ENCODE peak calls at places on chromosomes 6 and 20, in ten cellular contexts. One of them, this sample, is unnamed.

GRCh38 chr20:50309280-50309763 is 118.7 kb downstream of the CEBPB start:
- DNase-seq in endothelial cell of umbilical vein: no peak
- DNase-seq in GM12865: no peak
- DNase-seq in GM13976: no peak
- DNase-seq in astrocyte of the cerebellum: no peak
- DNase-seq in foreskin fibroblast: no peak
- DNase-seq in tibial nerve: no peak
- DNase-seq in cardiac muscle cell: peak
- DNase-seq in prostate gland: peak
- DNase-seq in body of pancreas: no peak
- DNase-seq in this sample: no peak

GRCh38 chr6:137076277-137077068 is 31.7 kb upstream of the IL20RA start:
- DNase-seq in cardiac muscle cell: peak
- DNase-seq in astrocyte of the cerebellum: peak
- DNase-seq in tibial nerve: peak
- DNase-seq in GM12865: peak
- DNase-seq in endothelial cell of umbilical vein: peak
- DNase-seq in prostate gland: peak
- DNase-seq in body of pancreas: peak
- DNase-seq in GM13976: peak
- DNase-seq in foreskin fibroblast: peak
- DNase-seq in this sample: peak

GRCh38 chr6:35259946-35260626 is 551 bp downstream of the ZNF76 start:
- DNase-seq in GM13976: peak
- DNase-seq in tibial nerve: peak
- DNase-seq in GM12865: peak
- DNase-seq in prostate gland: peak
- DNase-seq in cardiac muscle cell: peak
- DNase-seq in endothelial cell of umbilical vein: no peak
- DNase-seq in foreskin fibroblast: no peak
- DNase-seq in body of pancreas: peak
- DNase-seq in astrocyte of the cerebellum: no peak
- DNase-seq in this sample: no peak

GRCh38 chr20:8291873-8292272 is 159.8 kb downstream of the PLCB1 start:
- DNase-seq in endothelial cell of umbilical vein: no peak
- DNase-seq in body of pancreas: no peak
- DNase-seq in GM12865: no peak
- DNase-seq in foreskin fibroblast: peak
- DNase-seq in GM13976: no peak
- DNase-seq in cardiac muscle cell: peak
- DNase-seq in astrocyte of the cerebellum: peak
- DNase-seq in tibial nerve: no peak
- DNase-seq in prostate gland: no peak
- DNase-seq in this sample: no peak

GRCh38 chr6:41636803-41637178 is 1.5 kb upstream of the MDFI start:
- DNase-seq in body of pancreas: peak
- DNase-seq in foreskin fibroblast: no peak
- DNase-seq in tibial nerve: no peak
- DNase-seq in endothelial cell of umbilical vein: peak
- DNase-seq in cardiac muscle cell: peak
- DNase-seq in prostate gland: peak
- DNase-seq in GM13976: no peak
- DNase-seq in astrocyte of the cerebellum: no peak
- DNase-seq in GM12865: no peak
- DNase-seq in this sample: no peak

GRCh38 chr6:132661906-132662305 is 2.9 kb upstream of the TAAR1 start:
- DNase-seq in tibial nerve: no peak
- DNase-seq in foreskin fibroblast: no peak
- DNase-seq in body of pancreas: no peak
- DNase-seq in cardiac muscle cell: no peak
- DNase-seq in GM13976: no peak
- DNase-seq in endothelial cell of umbilical vein: no peak
- DNase-seq in prostate gland: no peak
- DNase-seq in GM12865: no peak
- DNase-seq in astrocyte of the cerebellum: no peak
- DNase-seq in this sample: no peak

GRCh38 chr6:32203435-32204267 is 11.2 kb upstream of the GPSM3 start:
- DNase-seq in astrocyte of the cerebellum: no peak
- DNase-seq in body of pancreas: no peak
- DNase-seq in cardiac muscle cell: no peak
- DNase-seq in endothelial cell of umbilical vein: no peak
- DNase-seq in prostate gland: no peak
- DNase-seq in tibial nerve: no peak
- DNase-seq in foreskin fibroblast: no peak
- DNase-seq in GM12865: no peak
- DNase-seq in GM13976: no peak
- DNase-seq in this sample: no peak

GRCh38 chr20:60210779-60211617 is 252.8 kb downstream of the CDH26 start:
- DNase-seq in body of pancreas: peak
- DNase-seq in tibial nerve: peak
- DNase-seq in prostate gland: peak
- DNase-seq in GM13976: peak
- DNase-seq in astrocyte of the cerebellum: peak
- DNase-seq in endothelial cell of umbilical vein: no peak
- DNase-seq in foreskin fibroblast: peak
- DNase-seq in GM12865: peak
- DNase-seq in cardiac muscle cell: peak
- DNase-seq in this sample: peak

GRCh38 chr20:38061109-38061508 is 27.6 kb downstream of the RPRD1B start:
- DNase-seq in prostate gland: no peak
- DNase-seq in GM13976: no peak
- DNase-seq in astrocyte of the cerebellum: no peak
- DNase-seq in GM12865: peak
- DNase-seq in body of pancreas: no peak
- DNase-seq in endothelial cell of umbilical vein: no peak
- DNase-seq in cardiac muscle cell: no peak
- DNase-seq in foreskin fibroblast: no peak
- DNase-seq in tibial nerve: no peak
- DNase-seq in this sample: no peak

GRCh38 chr6:149864578-149865535 is 698 bp upstream of the LRP11 start:
- DNase-seq in GM13976: peak
- DNase-seq in prostate gland: peak
- DNase-seq in body of pancreas: peak
- DNase-seq in endothelial cell of umbilical vein: peak
- DNase-seq in cardiac muscle cell: peak
- DNase-seq in foreskin fibroblast: peak
- DNase-seq in GM12865: peak
- DNase-seq in tibial nerve: peak
- DNase-seq in astrocyte of the cerebellum: no peak
- DNase-seq in this sample: no peak

GRCh38 chr20:5855939-5856338 is 94.4 kb downstream of the TRMT6 start:
- DNase-seq in body of pancreas: no peak
- DNase-seq in endothelial cell of umbilical vein: no peak
- DNase-seq in astrocyte of the cerebellum: no peak
- DNase-seq in GM12865: no peak
- DNase-seq in prostate gland: no peak
- DNase-seq in foreskin fibroblast: no peak
- DNase-seq in tibial nerve: no peak
- DNase-seq in cardiac muscle cell: no peak
- DNase-seq in GM13976: no peak
- DNase-seq in this sample: no peak

GRCh38 chr20:63183422-63184146 is 32.3 kb downstream of the YTHDF1 start:
- DNase-seq in prostate gland: peak
- DNase-seq in astrocyte of the cerebellum: no peak
- DNase-seq in GM12865: peak
- DNase-seq in GM13976: peak
- DNase-seq in foreskin fibroblast: no peak
- DNase-seq in body of pancreas: peak
- DNase-seq in endothelial cell of umbilical vein: peak
- DNase-seq in cardiac muscle cell: peak
- DNase-seq in tibial nerve: peak
- DNase-seq in this sample: peak

GRCh38 chr6:52507557-52508260 is 69.2 kb downstream of the TRAM2 start:
- DNase-seq in GM12865: no peak
- DNase-seq in prostate gland: no peak
- DNase-seq in foreskin fibroblast: peak
- DNase-seq in body of pancreas: no peak
- DNase-seq in GM13976: peak
- DNase-seq in astrocyte of the cerebellum: no peak
- DNase-seq in tibial nerve: peak
- DNase-seq in endothelial cell of umbilical vein: no peak
- DNase-seq in cardiac muscle cell: peak
- DNase-seq in this sample: no peak

GRCh38 chr20:20513720-20514119 is 145.8 kb downstream of the INSM1 start:
- DNase-seq in tibial nerve: no peak
- DNase-seq in prostate gland: no peak
- DNase-seq in body of pancreas: no peak
- DNase-seq in GM12865: no peak
- DNase-seq in cardiac muscle cell: no peak
- DNase-seq in endothelial cell of umbilical vein: no peak
- DNase-seq in astrocyte of the cerebellum: no peak
- DNase-seq in foreskin fibroblast: no peak
- DNase-seq in GM13976: no peak
- DNase-seq in this sample: no peak

GRCh38 chr6:121688974-121689373 is 253.5 kb downstream of the GJA1 start:
- DNase-seq in body of pancreas: no peak
- DNase-seq in cardiac muscle cell: no peak
- DNase-seq in endothelial cell of umbilical vein: no peak
- DNase-seq in GM12865: no peak
- DNase-seq in foreskin fibroblast: no peak
- DNase-seq in GM13976: no peak
- DNase-seq in prostate gland: no peak
- DNase-seq in astrocyte of the cerebellum: no peak
- DNase-seq in tibial nerve: no peak
- DNase-seq in this sample: no peak

GRCh38 chr6:156065838-156066237 is 610.2 kb upstream of the NOX3 start:
- DNase-seq in astrocyte of the cerebellum: no peak
- DNase-seq in prostate gland: no peak
- DNase-seq in cardiac muscle cell: no peak
- DNase-seq in foreskin fibroblast: no peak
- DNase-seq in body of pancreas: no peak
- DNase-seq in GM12865: no peak
- DNase-seq in endothelial cell of umbilical vein: no peak
- DNase-seq in GM13976: no peak
- DNase-seq in tibial nerve: no peak
- DNase-seq in this sample: no peak

DNA sequence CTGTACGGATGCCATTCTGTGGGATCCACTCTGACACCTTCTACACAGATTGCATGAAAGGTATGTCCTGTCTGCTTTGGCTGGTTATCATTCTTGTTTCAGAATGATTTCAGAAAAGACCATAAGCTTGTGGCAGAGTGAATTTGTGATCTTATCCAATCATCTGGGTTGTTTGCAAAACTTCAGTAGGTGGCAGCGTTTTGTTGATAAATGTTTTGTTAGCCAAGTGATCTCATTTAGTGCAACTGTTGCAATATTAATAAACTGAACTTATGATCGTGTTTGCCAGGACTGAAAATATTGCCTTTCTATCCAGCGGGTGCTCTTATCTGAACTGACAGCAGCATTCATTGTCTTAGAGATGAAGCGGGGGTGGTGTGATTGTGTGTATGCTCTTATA is 613.2 kb upstream of the NOX3 start:
- DNase-seq in body of pancreas: no peak
- DNase-seq in cardiac muscle cell: no peak
- DNase-seq in tibial nerve: no peak
- DNase-seq in GM13976: no peak
- DNase-seq in foreskin fibroblast: no peak
- DNase-seq in astrocyte of the cerebellum: no peak
- DNase-seq in endothelial cell of umbilical vein: peak
- DNase-seq in GM12865: no peak
- DNase-seq in prostate gland: no peak
- DNase-seq in this sample: no peak
- TF ChIP-seq CTCF in body of pancreas: no peak
- TF ChIP-seq CTCF in cardiac muscle cell: no peak
- TF ChIP-seq CTCF in tibial nerve: no peak
- TF ChIP-seq CTCF in GM13976: no peak
- TF ChIP-seq CTCF in foreskin fibroblast: no peak
- TF ChIP-seq CTCF in astrocyte of the cerebellum: no peak
- TF ChIP-seq CTCF in endothelial cell of umbilical vein: no peak
- TF ChIP-seq CTCF in GM12865: no peak
- TF ChIP-seq CTCF in prostate gland: no peak
- TF ChIP-seq CTCF in this sample: no peak

GRCh38 chr6:37018152-37019064 is 13.0 kb downstream of the FGD2 start:
- DNase-seq in prostate gland: peak
- DNase-seq in tibial nerve: peak
- DNase-seq in astrocyte of the cerebellum: peak
- DNase-seq in body of pancreas: peak
- DNase-seq in GM13976: peak
- DNase-seq in cardiac muscle cell: peak
- DNase-seq in endothelial cell of umbilical vein: peak
- DNase-seq in foreskin fibroblast: peak
- DNase-seq in GM12865: peak
- DNase-seq in this sample: peak
- TF ChIP-seq CTCF in prostate gland: peak
- TF ChIP-seq CTCF in tibial nerve: peak
- TF ChIP-seq CTCF in astrocyte of the cerebellum: peak
- TF ChIP-seq CTCF in body of pancreas: peak
- TF ChIP-seq CTCF in GM13976: peak
- TF ChIP-seq CTCF in cardiac muscle cell: peak
- TF ChIP-seq CTCF in endothelial cell of umbilical vein: peak
- TF ChIP-seq CTCF in foreskin fibroblast: peak
- TF ChIP-seq CTCF in GM12865: peak
- TF ChIP-seq CTCF in this sample: peak

DNA sequence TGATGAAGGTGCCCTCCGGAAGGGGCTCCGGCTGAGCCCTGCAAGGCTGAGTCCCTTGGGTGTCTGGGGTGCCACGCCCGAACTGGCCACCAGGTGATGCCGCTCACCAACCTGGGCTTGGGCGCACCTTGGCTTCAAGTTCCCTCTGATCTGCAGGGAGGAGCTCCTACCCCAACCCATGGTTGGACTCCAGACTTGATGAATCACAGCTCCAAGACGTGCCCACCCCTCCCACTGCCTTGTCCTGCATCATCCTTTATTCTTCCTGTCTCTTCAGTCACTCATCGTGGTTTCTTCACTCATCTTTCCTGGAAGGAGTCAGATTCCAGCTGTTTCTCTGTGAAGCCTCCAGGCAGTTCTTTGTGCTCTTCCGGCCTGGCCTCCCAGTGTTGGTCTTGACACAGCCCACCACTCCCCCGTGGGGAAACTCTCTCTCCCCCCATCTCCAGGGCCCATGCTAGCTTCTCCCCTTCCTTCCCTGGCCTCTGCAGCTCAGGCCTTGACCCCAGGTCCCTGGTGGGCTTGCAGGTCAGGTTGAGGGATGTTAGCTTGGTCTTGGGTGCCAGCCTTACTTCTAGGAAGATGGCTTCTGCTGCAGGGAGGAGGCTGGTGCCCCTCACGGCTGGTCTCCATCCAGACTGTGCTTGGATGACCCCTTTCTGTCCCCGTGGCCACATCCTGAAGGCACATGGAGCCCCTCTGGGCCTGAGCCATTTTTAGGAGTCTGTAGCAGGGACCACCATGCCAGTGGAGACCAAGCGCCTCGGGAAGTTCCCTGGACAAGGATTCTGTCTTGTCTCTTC is 2.6 kb upstream of the ZBP1 start:
- DNase-seq in body of pancreas: peak
- DNase-seq in tibial nerve: no peak
- DNase-seq in endothelial cell of umbilical vein: peak
- DNase-seq in foreskin fibroblast: peak
- DNase-seq in GM13976: peak
- DNase-seq in GM12865: peak
- DNase-seq in prostate gland: peak
- DNase-seq in cardiac muscle cell: peak
- DNase-seq in astrocyte of the cerebellum: peak
- DNase-seq in this sample: peak
- TF ChIP-seq CTCF in body of pancreas: peak
- TF ChIP-seq CTCF in tibial nerve: peak
- TF ChIP-seq CTCF in endothelial cell of umbilical vein: peak
- TF ChIP-seq CTCF in foreskin fibroblast: peak
- TF ChIP-seq CTCF in GM13976: peak
- TF ChIP-seq CTCF in GM12865: peak
- TF ChIP-seq CTCF in prostate gland: peak
- TF ChIP-seq CTCF in cardiac muscle cell: peak
- TF ChIP-seq CTCF in astrocyte of the cerebellum: peak
- TF ChIP-seq CTCF in this sample: peak

GRCh38 chr6:42967228-42967627 is 6.7 kb downstream of the GNMT start:
- DNase-seq in GM12865: no peak
- DNase-seq in astrocyte of the cerebellum: no peak
- DNase-seq in prostate gland: no peak
- DNase-seq in foreskin fibroblast: no peak
- DNase-seq in endothelial cell of umbilical vein: no peak
- DNase-seq in cardiac muscle cell: no peak
- DNase-seq in body of pancreas: peak
- DNase-seq in tibial nerve: no peak
- DNase-seq in GM13976: no peak
- DNase-seq in this sample: no peak
- TF ChIP-seq CTCF in GM12865: no peak
- TF ChIP-seq CTCF in astrocyte of the cerebellum: no peak
- TF ChIP-seq CTCF in prostate gland: no peak
- TF ChIP-seq CTCF in foreskin fibroblast: no peak
- TF ChIP-seq CTCF in endothelial cell of umbilical vein: no peak
- TF ChIP-seq CTCF in cardiac muscle cell: no peak
- TF ChIP-seq CTCF in body of pancreas: no peak
- TF ChIP-seq CTCF in tibial nerve: no peak
- TF ChIP-seq CTCF in GM13976: no peak
- TF ChIP-seq CTCF in this sample: no peak

This sample was measured in Panc1.